ENCODE peak calls at places on chromosomes 3 and 15, in four cellular contexts. J is HCT116, Z is GM23338, S is PC-3. U is an unnamed sample. For H3K9me2, the result is how much of the 10 kb centered on the place peaks cover.

GRCh38 chr3:45778761-45779201 is 17.6 kb downstream of the SLC6A20 start:
- DNase-seq in J (no peak), Z (no peak), S (no peak), U (no peak)

GRCh38 chr3:47283193-47283537 is 421 bp downstream of the KLHL18 start:
- DNase-seq in J (no peak), Z (no peak), S (peak), U (peak)

GRCh38 chr15:69880616-69881309 is 217.0 kb downstream of the TLE3 start:
- DNase-seq in J (no peak), Z (no peak), S (no peak), U (peak)

GRCh38 chr15:39145854-39146253 is 435.0 kb upstream of the THBS1 start:
- DNase-seq in J (no peak), Z (no peak), S (peak), U (no peak)

GRCh38 chr3:62670351-62670750 is 204.9 kb downstream of the CADPS start:
- DNase-seq in J (no peak), Z (no peak), S (no peak), U (no peak)

GRCh38 chr3:183587337-183587736 is 31.8 kb upstream of the KLHL6 start:
- DNase-seq in J (no peak), Z (no peak), S (no peak), U (peak)

GRCh38 chr3:111794701-111795100 is 64.4 kb upstream of the PHLDB2 start:
- DNase-seq in J (no peak), Z (no peak), S (no peak), U (no peak)

GRCh38 chr15:33278816-33279612 is 31.8 kb upstream of the RYR3 start:
- DNase-seq in J (peak), Z (peak), S (peak), U (no peak)

GRCh38 chr3:4531478-4532025 is 38.4 kb downstream of the ITPR1 start:
- DNase-seq in J (no peak), Z (no peak), S (peak), U (no peak)

GRCh38 chr3:9750556-9751411 is 1.0 kb downstream of the OGG1 start:
- DNase-seq in J (no peak), Z (no peak), S (peak), U (no peak)

GRCh38 chr3:100580147-100580546 is 29.3 kb upstream of the ADGRG7 start:
- DNase-seq in J (no peak), Z (no peak), S (no peak), U (no peak)

GRCh38 chr15:22240403-22240802 is 160.1 kb downstream of the OR4M2 start:
- DNase-seq in J (no peak), Z (no peak), S (no peak), U (no peak)

GRCh38 chr3:102195198-102195948 is 239.4 kb upstream of the ZPLD1 start:
- DNase-seq in J (no peak), Z (no peak), S (peak), U (no peak)

GRCh38 chr3:58559586-58559985 is 17.6 kb downstream of the FAM107A start:
- DNase-seq in J (no peak), Z (no peak), S (no peak), U (no peak)

GRCh38 chr3:150521458-150521857 is 24.8 kb downstream of the SERP1 start:
- DNase-seq in J (no peak), Z (no peak), S (no peak), U (no peak)

GRCh38 chr15:79981861-79982455 is 11.0 kb upstream of the BCL2A1 start:
- DNase-seq in J (no peak), Z (no peak), S (no peak), U (no peak)

GRCh38 chr3:111249421-111249820 is 177.8 kb downstream of the NECTIN3 start:
- DNase-seq in J (no peak), Z (no peak), S (no peak), U (no peak)

GRCh38 chr15:101295607-101296225 is 668 bp upstream of the SNRPA1 start:
- DNase-seq in J (no peak), Z (no peak), S (peak), U (no peak)

GRCh38 chr3:24318668-24319287 is 175.9 kb downstream of the THRB start:
- DNase-seq in J (no peak), Z (no peak), S (peak), U (no peak)

GRCh38 chr15:37028609-37029287 is 71.6 kb downstream of the MEIS2 start:
- DNase-seq in J (no peak), Z (no peak), S (no peak), U (no peak)

GRCh38 chr3:174620138-174620537 is 239.0 kb upstream of the NAALADL2 start:
- DNase-seq in J (peak), Z (peak), S (peak), U (peak)

GRCh38 chr15:65862682-65863081 is 6.6 kb upstream of the RAB11A start:
- DNase-seq in J (peak), Z (peak), S (peak), U (peak)

GRCh38 chr3:17301271-17301670 is 416.5 kb downstream of the PLCL2 start:
- DNase-seq in J (no peak), Z (no peak), S (no peak), U (no peak)

GRCh38 chr15:25508369-25509002 is 69.7 kb upstream of the UBE3A start:
- DNase-seq in J (peak), Z (peak), S (peak), U (no peak)

GRCh38 chr3:47291158-47291753 is 8.5 kb downstream of the KLHL18 start:
- DNase-seq in J (no peak), Z (no peak), S (no peak), U (no peak)

GRCh38 chr3:108202834-108203233 is 19.4 kb downstream of the IFT57 start:
- DNase-seq in J (no peak), Z (peak), S (no peak), U (no peak)

GRCh38 chr15:76866716-76867321 is 38.3 kb downstream of the SCAPER start:
- DNase-seq in J (peak), Z (peak), S (peak), U (peak)

GRCh38 chr15:60704129-60704528 is 225.2 kb upstream of the ICE2 start:
- DNase-seq in J (no peak), Z (no peak), S (no peak), U (no peak)

GRCh38 chr15:94576889-94577533 is 345.6 kb downstream of the MCTP2 start:
- DNase-seq in J (peak), Z (peak), S (peak), U (peak)

GRCh38 chr3:129597792-129598381 is 8.6 kb downstream of the PLXND1 start:
- DNase-seq in J (no peak), Z (peak), S (no peak), U (no peak)

GRCh38 chr3:53192608-53193007 is 31.6 kb downstream of the PRKCD start:
- DNase-seq in J (no peak), Z (no peak), S (no peak), U (peak)
- H3K4me2 ChIP-seq in J (no peak), Z (no peak), S (no peak), U (peak)

GRCh38 chr3:158105710-158106438 is at the start of gene SHOX2:
- DNase-seq in J (no peak), Z (peak), S (no peak), U (peak)
- TF ChIP-seq EZH2 in J (no peak), Z (peak), S (no peak), U (no peak)

GRCh38 chr15:96502196-96502595 is 171.7 kb downstream of the NR2F2 start:
- DNase-seq in J (no peak), Z (no peak), S (no peak), U (no peak)
- H3K9me2 ChIP-seq in J (under half), Z (under half), S (under half), U (under half)

GRCh38 chr3:156795890-156796451 is 30.2 kb upstream of the LEKR1 start:
- DNase-seq in J (no peak), Z (no peak), S (peak), U (peak)
- H3K4me2 ChIP-seq in J (no peak), Z (no peak), S (peak), U (no peak)

GRCh38 chr3:153161714-153162512 is at the start of gene RAP2B:
- DNase-seq in J (peak), Z (peak), S (peak), U (peak)

GRCh38 chr3:153162513-153163348 is 705 bp downstream of the RAP2B start:
- DNase-seq in J (no peak), Z (peak), S (peak), U (peak)

GRCh38 chr3:153164009-153164550 is 2.1 kb downstream of the RAP2B start:
- DNase-seq in J (no peak), Z (no peak), S (no peak), U (no peak)

GRCh38 chr3:153165211-153165815 is 3.3 kb downstream of the RAP2B start:
- DNase-seq in J (no peak), Z (peak), S (peak), U (peak)

GRCh38 chr3:153163349-153164008 is 1.5 kb downstream of the RAP2B start:
- DNase-seq in J (no peak), Z (peak), S (peak), U (peak)
- TF ChIP-seq EZH2 in J (no peak), Z (no peak), S (no peak), U (no peak)

GRCh38 chr3:52177701-52178042 is 20.3 kb upstream of the ALAS1 start:
- DNase-seq in J (no peak), Z (no peak), S (no peak), U (no peak)

GRCh38 chr3:52175416-52176187 is 21.4 kb upstream of the POC1A start:
- DNase-seq in J (no peak), Z (no peak), S (no peak), U (no peak)

GRCh38 chr3:52176951-52177700 is 20.8 kb upstream of the ALAS1 start:
- DNase-seq in J (no peak), Z (peak), S (no peak), U (no peak)

GRCh38 chr3:52176188-52176752 is 21.7 kb upstream of the ALAS1 start:
- DNase-seq in J (no peak), Z (no peak), S (no peak), U (no peak)

DNA sequence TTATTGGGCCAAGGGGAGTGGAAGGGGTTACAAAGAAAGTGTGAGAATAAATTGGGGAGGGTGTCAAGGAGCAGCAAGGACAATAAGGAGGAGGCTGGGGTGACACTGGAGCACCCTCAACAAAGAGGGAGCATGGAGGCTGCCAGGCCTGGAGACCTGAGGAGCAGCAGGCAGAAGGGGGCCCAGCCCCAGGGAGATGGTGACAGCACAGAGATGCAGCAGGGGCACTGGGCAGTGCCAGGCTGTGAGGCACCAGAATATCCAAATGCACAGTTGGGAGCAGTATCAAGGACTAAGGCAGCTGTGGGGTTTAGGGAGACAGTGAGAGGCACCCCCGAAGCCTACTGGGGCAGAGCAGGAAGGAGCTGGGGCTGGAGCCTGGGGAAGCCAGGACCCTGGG is 19.4 kb upstream of the ALAS1 start:
- DNase-seq in J (no peak), Z (no peak), S (no peak), U (no peak)
- H3K9me2 ChIP-seq in J (under half), Z (under half), S (under half), U (under half)

DNA sequence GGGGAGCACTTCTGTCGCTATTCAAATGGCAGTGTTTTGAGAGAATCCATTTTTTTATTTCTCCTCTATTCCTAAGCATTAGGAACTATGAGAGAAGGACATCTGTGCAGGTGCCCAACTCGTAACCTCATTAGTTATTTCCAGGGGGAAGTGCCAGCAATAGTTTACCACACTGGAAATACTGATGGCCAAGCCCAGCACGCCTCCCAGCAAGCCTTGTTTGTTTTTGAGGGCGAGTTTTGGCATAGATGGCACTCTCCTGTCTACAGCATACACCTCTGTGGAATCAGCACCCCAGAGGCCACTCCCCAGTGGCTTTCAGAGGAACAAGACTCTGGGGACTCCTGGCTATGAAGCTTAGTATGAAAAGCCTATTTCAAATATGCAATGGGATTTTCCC is 36.6 kb downstream of the FAN1 start:
- DNase-seq in J (no peak), Z (no peak), S (peak), U (no peak)
- H3K4me2 ChIP-seq in J (no peak), Z (no peak), S (no peak), U (no peak)

DNA sequence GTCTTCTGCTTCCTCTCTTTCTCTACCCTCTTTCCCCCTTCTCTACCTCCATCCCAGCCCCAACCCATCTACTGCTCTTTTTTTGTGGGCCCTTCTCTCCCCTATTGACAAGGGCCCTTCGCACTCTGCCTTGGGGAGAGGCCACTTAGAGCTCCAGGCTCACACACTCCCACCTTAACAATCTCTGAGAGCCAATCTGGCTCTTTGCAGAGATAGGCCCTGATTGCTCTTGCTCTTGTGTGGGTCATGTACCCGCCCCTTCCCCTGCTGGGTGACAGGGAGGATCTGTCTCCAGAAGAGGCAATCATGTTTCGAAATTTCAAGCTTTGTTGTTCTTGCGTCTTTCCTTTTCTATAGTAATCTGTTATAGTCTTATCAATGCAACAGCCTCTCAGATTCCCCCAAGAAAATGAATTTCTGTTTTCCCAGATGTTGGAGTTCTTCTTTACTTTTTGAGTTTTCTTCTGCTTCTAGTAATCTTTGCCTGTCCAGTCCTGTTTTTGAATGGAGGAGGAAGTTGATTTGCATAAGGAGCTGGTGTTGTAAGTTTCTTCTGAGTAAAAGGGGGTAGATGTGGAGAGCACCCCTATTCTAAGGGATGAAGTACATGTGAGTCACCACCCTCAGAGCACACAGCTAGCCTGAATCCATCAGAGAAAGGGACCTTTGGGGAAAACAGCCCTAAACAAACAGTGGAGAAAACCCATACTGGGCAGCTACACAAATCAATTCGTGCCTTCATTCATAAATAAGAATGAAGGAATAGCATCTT is 34.7 kb downstream of the ACAA1 start:
- DNase-seq in J (no peak), Z (no peak), S (no peak), U (no peak)
- TF ChIP-seq EZH2 in J (no peak), Z (no peak), S (no peak), U (no peak)

GRCh38 chr3:165883866-165884478 is 46.7 kb upstream of the BCHE start:
- DNase-seq in J (no peak), Z (no peak), S (peak), U (peak)

GRCh38 chr3:165885558-165886270 is 48.5 kb upstream of the BCHE start:
- DNase-seq in J (no peak), Z (peak), S (no peak), U (no peak)

GRCh38 chr3:165883126-165883525 is 45.9 kb upstream of the BCHE start:
- DNase-seq in J (no peak), Z (no peak), S (no peak), U (no peak)

GRCh38 chr3:165884518-165884917 is 47.3 kb upstream of the BCHE start:
- DNase-seq in J (no peak), Z (no peak), S (no peak), U (no peak)
- H3K9me2 ChIP-seq in J (under half), Z (under half), S (under half), U (under half)

GRCh38 chr3:56680054-56680453 is 3.0 kb downstream of the TASOR start:
- DNase-seq in J (no peak), Z (no peak), S (peak), U (no peak)
- H3K4me2 ChIP-seq in J (no peak), Z (peak), S (peak), U (no peak)

U was measured in MM.1S.